ENCODE peak calls at places on chromosomes 3 and 15, in six cellular contexts. C, Y, G, X, D and P are unnamed samples.

GRCh38 chr3:172213765-172214358 is 174.5 kb downstream of the FNDC3B start:
- DNase-seq in Y (no peak), X (no peak), G (no peak), D (no peak), C (no peak), P (no peak)

GRCh38 chr3:129688310-129688895 is 81.9 kb upstream of the PLXND1 start:
- DNase-seq in Y (peak; percentile 88), X (peak; percentile 40), C (peak; percentile 94), D (peak; percentile 81), G (peak; percentile 74), P (peak; percentile 75)

GRCh38 chr15:22262613-22263020 is 182.3 kb downstream of the OR4M2 start:
- DNase-seq in X (no peak), D (no peak), G (no peak), C (no peak), Y (no peak), P (no peak)

GRCh38 chr3:13276438-13277129 is 143.5 kb downstream of the NUP210 start:
- DNase-seq in X (no peak), Y (peak; percentile 77), C (no peak), D (no peak), G (no peak), P (no peak)

GRCh38 chr3:14289590-14290453 is 111.2 kb downstream of the LSM3 start:
- DNase-seq in G (peak; percentile 96), D (no peak), X (no peak), C (no peak), Y (no peak), P (no peak)

GRCh38 chr15:52076889-52077781 is 35.4 kb downstream of the BCL2L10 start:
- DNase-seq in D (no peak), X (no peak), G (peak; percentile 90), Y (no peak), C (no peak), P (no peak)

GRCh38 chr15:58472821-58473581 is 41.2 kb downstream of the LIPC start:
- DNase-seq in X (no peak), Y (no peak), C (no peak), D (no peak), G (peak; percentile 53), P (no peak)

GRCh38 chr3:141289228-141289772 is 57.7 kb downstream of the PXYLP1 start:
- DNase-seq in D (no peak), X (no peak), G (no peak), Y (no peak), C (no peak), P (no peak)

GRCh38 chr15:69951511-69952209 is 146.1 kb downstream of the TLE3 start:
- DNase-seq in Y (no peak), X (no peak), G (peak; percentile 13), C (no peak), D (no peak), P (no peak)

GRCh38 chr15:100373942-100374341 is 32.2 kb upstream of the ADAMTS17 start:
- DNase-seq in G (no peak), X (no peak), C (no peak), D (no peak), Y (no peak), P (no peak)

GRCh38 chr15:96334017-96334704 is 3.7 kb downstream of the NR2F2 start:
- DNase-seq in C (no peak), G (no peak), X (no peak), Y (no peak), D (no peak), P (no peak)

GRCh38 chr15:81093961-81094360 is 40.1 kb upstream of the CFAP161 start:
- DNase-seq in D (no peak), X (no peak), C (no peak), Y (no peak), G (no peak), P (no peak)

GRCh38 chr15:43469867-43470266 is 23.1 kb downstream of the TP53BP1 start:
- DNase-seq in Y (no peak), C (no peak), X (no peak), D (no peak), G (peak; percentile 82), P (no peak)

DNA sequence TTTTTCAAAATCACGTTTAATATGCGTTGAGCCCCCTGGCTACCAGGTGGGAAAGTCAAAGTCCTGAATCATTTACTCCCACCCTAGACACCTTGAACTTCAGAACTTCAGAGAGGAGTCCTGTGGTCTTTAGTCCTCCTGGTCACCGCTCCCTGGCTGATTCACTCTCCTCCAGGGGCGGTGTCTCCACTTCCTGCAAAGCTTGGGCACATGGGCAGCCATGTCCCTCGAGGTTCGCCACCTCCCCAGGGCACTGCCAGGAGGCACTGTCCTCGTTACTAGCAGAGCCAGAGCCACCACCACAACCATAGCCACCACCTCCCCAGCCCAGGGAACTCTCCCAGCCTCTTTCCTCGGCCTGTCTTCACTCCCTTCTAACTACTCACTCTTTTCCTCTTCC is 31.0 kb downstream of the LOXL1 start:
- DNase-seq in C (no peak), D (peak; percentile 30), G (no peak), Y (peak; percentile 57), X (no peak), P (no peak)
- H3K27me3 ChIP-seq in C (no peaks in the 10 kb centered on the region), D (no peaks in the 10 kb centered on the region), G (no peaks in the 10 kb centered on the region), Y (no peaks in the 10 kb centered on the region), X (no peaks in the 10 kb centered on the region), P (no peaks in the 10 kb centered on the region)

GRCh38 chr3:124588036-124588435 is 142.2 kb upstream of the UMPS start:
- DNase-seq in Y (no peak), X (no peak), C (no peak), G (no peak), D (no peak), P (no peak)
- H3K27me3 ChIP-seq in Y (no peaks in the 10 kb centered on the region), X (peaks cover 30% of the 10 kb centered on the region), C (peaks cover 7% of the 10 kb centered on the region), G (peaks cover 61% of the 10 kb centered on the region), D (no peaks in the 10 kb centered on the region), P (peaks cover 43% of the 10 kb centered on the region)

DNA sequence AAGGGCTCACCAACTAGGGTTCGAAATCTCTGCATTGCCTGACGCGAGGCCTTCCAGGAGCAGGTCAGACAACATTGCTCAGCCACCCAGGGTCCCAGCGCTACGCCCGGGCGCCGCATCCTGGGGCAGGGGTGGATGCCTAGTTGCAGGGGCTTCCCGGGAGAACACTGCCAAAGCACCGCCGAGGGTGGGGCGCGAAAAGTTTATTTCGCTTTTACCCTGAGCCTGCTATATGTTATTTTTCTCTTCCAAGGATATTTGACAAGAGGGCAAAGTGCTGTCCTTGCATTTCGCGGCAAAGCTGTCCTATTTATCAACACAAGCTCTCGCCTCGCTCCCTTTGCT is 549 bp upstream of the SOX14 start:
- DNase-seq in C (no peak), G (no peak), D (no peak), Y (no peak), X (no peak), P (no peak)
- H3K27me3 ChIP-seq in C (peaks cover 97% of the 10 kb centered on the region), G (peaks cover 72% of the 10 kb centered on the region), D (peaks cover 96% of the 10 kb centered on the region), Y (peaks cover 46% of the 10 kb centered on the region), X (peaks cover 90% of the 10 kb centered on the region), P (peaks cover 97% of the 10 kb centered on the region)

GRCh38 chr3:197216914-197217313 is 81.5 kb downstream of the DLG1 start:
- DNase-seq in X (no peak), Y (no peak), C (no peak), G (peak; percentile 54), D (no peak), P (no peak)

GRCh38 chr3:197222816-197223419 is 75.5 kb downstream of the DLG1 start:
- DNase-seq in X (no peak), G (no peak), C (no peak), Y (no peak), D (no peak), P (no peak)

GRCh38 chr3:197216169-197216860 is 82.1 kb downstream of the DLG1 start:
- DNase-seq in D (no peak), G (peak; percentile 75), C (no peak), X (no peak), Y (no peak), P (no peak)

GRCh38 chr3:197224034-197224444 is 74.4 kb downstream of the DLG1 start:
- DNase-seq in Y (no peak), C (no peak), D (no peak), G (peak; percentile 67), X (no peak), P (no peak)

DNA sequence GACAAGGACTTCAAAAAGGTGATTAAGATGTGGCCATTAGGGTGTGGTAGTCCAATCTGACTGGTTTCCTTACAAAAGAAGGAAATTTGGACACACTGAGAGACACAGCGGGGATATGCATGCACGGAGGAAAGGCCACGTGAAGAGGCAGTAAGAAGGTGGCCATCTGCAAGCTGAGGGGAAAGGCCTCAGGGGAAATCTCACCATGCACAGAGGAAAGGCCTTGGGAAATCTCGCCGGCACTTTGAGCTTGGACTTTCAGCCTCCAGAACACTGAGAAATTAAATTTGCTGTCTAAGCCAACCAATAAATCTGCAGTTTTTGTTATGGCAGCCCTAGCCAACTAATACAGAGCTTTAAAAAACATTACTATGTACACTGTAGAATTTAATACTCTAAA is 78.8 kb downstream of the DLG1 start:
- DNase-seq in C (no peak), Y (no peak), G (no peak), D (no peak), X (no peak), P (no peak)
- H3K27me3 ChIP-seq in C (no peaks in the 10 kb centered on the region), Y (no peaks in the 10 kb centered on the region), G (no peaks in the 10 kb centered on the region), D (no peaks in the 10 kb centered on the region), X (no peaks in the 10 kb centered on the region), P (no peaks in the 10 kb centered on the region)

GRCh38 chr3:127630811-127631714 is 2.1 kb downstream of the PODXL2 start:
- DNase-seq in G (no peak), C (no peak), X (no peak), Y (no peak), D (no peak), P (no peak)

GRCh38 chr3:127629462-127630403 is 748 bp downstream of the PODXL2 start:
- DNase-seq in D (no peak), Y (no peak), G (no peak), X (no peak), C (peak; percentile 56), P (no peak)

GRCh38 chr3:127634653-127635052 is 5.7 kb downstream of the PODXL2 start:
- DNase-seq in Y (peak; percentile 11), C (no peak), X (no peak), D (no peak), G (no peak), P (no peak)

GRCh38 chr3:127632441-127632840 is 3.5 kb downstream of the PODXL2 start:
- DNase-seq in X (no peak), G (no peak), C (no peak), D (no peak), Y (no peak), P (no peak)

DNA sequence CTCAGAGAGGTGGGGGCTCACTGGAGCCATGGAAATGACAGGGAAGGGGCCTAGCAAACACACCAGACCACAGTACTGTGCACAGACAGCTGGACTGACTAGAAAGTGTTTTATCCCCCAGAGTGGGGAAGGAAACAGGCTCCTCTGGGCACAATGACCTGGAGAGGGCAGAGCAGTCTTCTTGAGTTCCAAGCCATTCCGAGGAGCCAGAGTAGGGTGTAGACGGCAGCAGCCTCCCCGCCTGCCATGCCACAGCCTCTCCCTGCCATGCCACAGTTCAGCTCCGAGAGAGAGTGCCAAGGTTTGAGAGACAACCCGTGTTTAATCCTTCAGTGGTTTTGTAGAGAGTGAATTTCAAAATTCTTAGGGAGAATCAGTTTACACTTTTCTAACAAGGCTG is 3.0 kb downstream of the PODXL2 start:
- DNase-seq in C (no peak), D (no peak), X (no peak), G (no peak), Y (no peak), P (no peak)
- H3K27me3 ChIP-seq in C (no peaks in the 10 kb centered on the region), D (no peaks in the 10 kb centered on the region), X (peaks cover 18% of the 10 kb centered on the region), G (peaks cover 53% of the 10 kb centered on the region), Y (no peaks in the 10 kb centered on the region), P (peaks cover 24% of the 10 kb centered on the region)

GRCh38 chr3:126562737-126563276 is 4.1 kb upstream of the C3orf22 start:
- DNase-seq in G (no peak), X (no peak), Y (no peak), C (no peak), D (no peak), P (no peak)
- H3K27me3 ChIP-seq in G (peaks cover 18% of the 10 kb centered on the region), X (no peaks in the 10 kb centered on the region), Y (no peaks in the 10 kb centered on the region), C (no peaks in the 10 kb centered on the region), D (no peaks in the 10 kb centered on the region), P (peaks cover 3% of the 10 kb centered on the region)